ENCODE peak calls at places on chromosomes 13 and 19, in five cellular contexts. V, I, J, F and A are unnamed samples. For H3K36me3, the result is how much of the 10 kb centered on the place peaks cover.

GRCh38 chr19:17842663-17843313 is 5.0 kb downstream of the JAK3 start:
- DNase-seq in V (no peak), I (no peak), J (no peak), F (no peak), A (no peak)

GRCh38 chr19:10333758-10334339 is 520 bp upstream of the RAVER1 start:
- DNase-seq in V (no peak), I (no peak), J (peak), F (no peak), A (no peak)

GRCh38 chr19:51296331-51297093 is 14.9 kb upstream of the IGLON5 start:
- DNase-seq in V (peak), I (no peak), J (peak), F (no peak), A (no peak)

GRCh38 chr19:11416346-11417052 is 2.6 kb downstream of the RGL3 start:
- DNase-seq in V (no peak), I (no peak), J (no peak), F (no peak), A (no peak)

GRCh38 chr13:27132538-27132937 is 39.1 kb downstream of the USP12 start:
- DNase-seq in V (no peak), I (no peak), J (no peak), F (no peak), A (no peak)

GRCh38 chr13:59879281-59879680 is 284.4 kb downstream of the DIAPH3 start:
- DNase-seq in V (no peak), I (no peak), J (no peak), F (no peak), A (no peak)

GRCh38 chr13:91329736-91330135 is 17.8 kb upstream of the MIR17HG start:
- DNase-seq in V (no peak), I (no peak), J (no peak), F (no peak), A (no peak)

GRCh38 chr19:30318936-30319335 is 53.2 kb upstream of the ZNF536 start:
- DNase-seq in V (no peak), I (no peak), J (no peak), F (no peak), A (no peak)

GRCh38 chr13:52838433-52839107 is 9.9 kb downstream of the PCDH8 start:
- DNase-seq in V (no peak), I (no peak), J (peak), F (no peak), A (no peak)

GRCh38 chr19:14165986-14166385 is 29.6 kb upstream of the ASF1B start:
- DNase-seq in V (no peak), I (no peak), J (no peak), F (no peak), A (no peak)

GRCh38 chr13:79354285-79354684 is 51.8 kb downstream of the RBM26 start:
- DNase-seq in V (no peak), I (no peak), J (no peak), F (no peak), A (no peak)

GRCh38 chr13:79353698-79354097 is 52.4 kb downstream of the RBM26 start:
- DNase-seq in V (no peak), I (no peak), J (no peak), F (no peak), A (no peak)

GRCh38 chr13:79360064-79360463 is 46.0 kb downstream of the RBM26 start:
- DNase-seq in V (no peak), I (no peak), J (no peak), F (no peak), A (no peak)

GRCh38 chr13:79361299-79361698 is 44.8 kb downstream of the RBM26 start:
- DNase-seq in V (no peak), I (no peak), J (no peak), F (no peak), A (no peak)

DNA sequence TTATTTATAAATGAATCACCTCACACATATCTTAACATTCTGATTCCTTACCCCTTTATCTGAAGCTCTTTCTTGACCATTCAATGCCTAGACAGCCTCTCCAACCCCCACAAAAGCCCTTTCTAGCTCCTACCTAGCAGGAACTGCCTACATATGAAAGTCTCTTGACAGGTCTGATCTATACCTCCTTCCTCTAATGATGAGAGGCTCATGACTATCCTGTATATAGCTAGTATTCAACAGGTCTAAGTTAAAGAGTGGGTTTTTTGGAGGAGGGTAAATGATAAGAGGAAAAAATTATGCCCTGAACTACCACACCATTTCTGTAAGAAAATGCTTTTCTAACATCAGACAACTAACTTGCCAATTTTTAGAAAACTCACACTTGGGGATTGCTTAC is 47.0 kb downstream of the RBM26 start:
- DNase-seq in V (no peak), I (no peak), J (no peak), F (no peak), A (no peak)
- H3K36me3 ChIP-seq in V (half or more), I (under half), J (under half), F (half or more), A (under half)

DNA sequence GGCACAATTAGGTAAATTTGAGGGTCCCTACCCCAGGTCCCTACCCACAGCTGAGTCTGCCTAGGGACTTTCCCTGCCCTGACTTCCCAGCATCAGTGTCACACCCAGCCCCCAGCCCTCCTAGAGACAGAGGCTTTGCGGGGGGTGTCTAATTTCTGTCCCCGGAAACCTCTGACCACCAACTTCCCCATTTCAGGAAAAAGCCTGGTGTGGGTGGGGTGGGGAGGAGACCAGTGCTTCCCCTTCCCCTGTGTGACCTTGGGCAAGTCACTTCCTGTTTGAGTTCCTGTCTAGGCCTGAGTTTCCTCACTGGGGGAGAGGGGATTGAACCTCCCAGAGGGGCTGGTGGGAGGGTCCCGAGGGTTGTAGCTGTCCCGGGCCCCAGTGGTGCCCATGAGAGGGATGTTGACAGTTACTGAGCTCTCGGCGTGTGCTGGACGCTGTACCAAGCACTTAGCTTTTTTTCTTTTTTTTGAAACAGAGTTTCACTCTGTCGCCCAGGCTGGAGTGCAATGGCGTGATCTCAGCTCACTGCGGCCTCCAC is 7.9 kb downstream of the VASP start:
- DNase-seq in V (peak), I (peak), J (no peak), F (peak), A (peak)
- H3K4me3 ChIP-seq in V (no peak), I (no peak), J (no peak), F (peak), A (no peak)

GRCh38 chr13:49140910-49141611 is 79.1 kb upstream of the MLNR start:
- DNase-seq in V (no peak), I (no peak), J (no peak), F (no peak), A (no peak)
- H3K36me3 ChIP-seq in V (under half), I (under half), J (under half), F (half or more), A (under half)

DNA sequence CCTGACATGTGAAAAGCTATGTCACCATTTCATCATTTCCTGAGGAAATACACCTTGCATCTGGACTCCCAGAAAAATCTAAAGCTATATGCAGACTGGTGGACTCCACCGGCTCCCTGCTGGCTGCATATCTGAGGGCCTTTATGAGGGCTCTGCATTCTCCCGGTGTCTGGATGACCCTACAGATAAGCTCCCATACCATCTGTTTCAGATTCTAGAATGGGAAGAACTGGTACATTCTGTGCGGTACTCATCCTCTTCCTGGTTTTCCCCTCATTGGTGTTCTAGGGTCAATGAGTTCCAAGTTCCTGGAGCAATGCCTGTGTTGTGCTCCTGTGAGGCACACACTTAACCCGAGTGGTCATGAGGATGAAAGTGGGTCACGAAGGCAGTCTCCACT is 60.4 kb downstream of the COL4A1 start:
- DNase-seq in V (no peak), I (no peak), J (no peak), F (no peak), A (no peak)
- H3K4me3 ChIP-seq in V (no peak), I (no peak), J (no peak), F (no peak), A (no peak)

DNA sequence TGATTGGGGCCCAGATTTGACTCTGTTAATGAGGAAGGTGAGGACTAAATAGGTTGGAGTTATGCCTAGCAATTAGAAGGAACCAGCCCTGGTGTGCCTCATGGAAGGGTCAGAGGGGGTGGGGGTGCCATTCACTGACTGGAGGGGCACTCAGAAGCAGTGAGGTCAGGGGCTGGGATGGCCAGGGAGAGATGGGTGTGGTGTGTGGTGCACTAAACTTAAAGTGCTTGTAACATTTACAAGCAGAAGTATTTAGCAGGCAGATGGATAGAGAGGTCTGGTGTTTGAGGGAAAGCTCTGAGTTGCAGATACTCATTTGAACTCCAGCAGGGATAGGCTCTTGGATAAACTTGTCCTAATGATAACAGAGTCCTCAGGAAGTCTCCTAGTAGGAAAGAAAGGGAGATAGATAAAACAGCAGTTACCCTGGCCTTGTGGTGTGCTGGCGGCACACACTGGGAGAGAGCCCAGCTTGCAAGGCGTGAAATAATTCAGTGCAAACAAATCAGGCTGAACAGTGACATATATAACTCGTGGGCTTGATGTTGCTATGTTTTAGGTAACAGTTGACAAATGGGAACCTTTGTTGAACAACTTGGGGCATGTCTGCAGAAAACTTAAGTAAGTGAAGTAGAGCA is 20.0 kb upstream of the UPF3A start:
- DNase-seq in V (no peak), I (no peak), J (no peak), F (no peak), A (peak)
- H3K36me3 ChIP-seq in V (half or more), I (half or more), J (under half), F (half or more), A (half or more)

DNA sequence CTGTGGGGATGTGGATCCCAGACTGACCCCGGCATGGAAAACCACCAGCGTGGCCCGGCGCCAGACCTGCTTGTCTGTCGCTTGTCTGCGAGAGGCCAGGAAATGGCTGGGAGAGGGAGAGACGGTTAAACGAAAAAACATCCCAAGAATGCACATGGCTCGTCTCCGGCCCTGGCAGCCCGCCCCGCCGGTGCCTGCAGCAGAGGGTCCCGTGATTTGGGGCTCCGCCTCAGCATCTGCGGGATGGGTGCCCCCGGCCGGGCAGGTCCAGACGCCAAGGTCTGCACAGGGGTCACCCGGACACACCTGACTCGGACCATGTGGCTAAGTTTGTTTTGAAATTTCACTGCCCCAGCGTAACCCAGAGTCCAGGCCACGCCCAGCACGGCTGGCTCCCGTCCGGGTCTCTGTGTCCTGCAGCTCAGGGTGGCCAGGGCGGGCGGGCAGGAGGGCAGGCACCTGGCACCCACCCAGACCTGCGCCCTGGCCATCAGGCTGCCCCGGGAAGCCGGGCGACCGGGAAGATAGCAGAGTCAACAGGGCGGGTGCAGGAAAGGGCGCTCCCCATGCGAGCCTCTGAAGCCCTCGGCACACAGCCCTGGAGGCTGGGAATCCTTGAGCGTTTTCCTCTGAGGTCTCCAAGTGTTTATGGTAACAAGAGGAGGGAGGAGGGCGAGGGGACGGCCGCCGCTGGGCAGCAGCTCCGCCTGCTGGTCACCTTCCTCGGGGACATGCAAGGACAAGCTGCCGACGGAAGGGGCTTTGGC is 103.2 kb downstream of the GADD45B start:
- DNase-seq in V (peak), I (peak), J (peak), F (peak), A (peak)
- H3K4me3 ChIP-seq in V (no peak), I (peak), J (peak), F (peak), A (peak)

GRCh38 chr19:5973376-5973775 is 4.6 kb downstream of the RANBP3 start:
- DNase-seq in V (no peak), I (no peak), J (no peak), F (no peak), A (no peak)

GRCh38 chr19:5974721-5975387 is 3.1 kb downstream of the RANBP3 start:
- DNase-seq in V (no peak), I (no peak), J (no peak), F (no peak), A (no peak)

GRCh38 chr19:5971714-5972354 is 6.1 kb downstream of the RANBP3 start:
- DNase-seq in V (no peak), I (no peak), J (no peak), F (no peak), A (no peak)

GRCh38 chr19:5973867-5974635 is 3.9 kb downstream of the RANBP3 start:
- DNase-seq in V (no peak), I (no peak), J (no peak), F (no peak), A (no peak)

DNA sequence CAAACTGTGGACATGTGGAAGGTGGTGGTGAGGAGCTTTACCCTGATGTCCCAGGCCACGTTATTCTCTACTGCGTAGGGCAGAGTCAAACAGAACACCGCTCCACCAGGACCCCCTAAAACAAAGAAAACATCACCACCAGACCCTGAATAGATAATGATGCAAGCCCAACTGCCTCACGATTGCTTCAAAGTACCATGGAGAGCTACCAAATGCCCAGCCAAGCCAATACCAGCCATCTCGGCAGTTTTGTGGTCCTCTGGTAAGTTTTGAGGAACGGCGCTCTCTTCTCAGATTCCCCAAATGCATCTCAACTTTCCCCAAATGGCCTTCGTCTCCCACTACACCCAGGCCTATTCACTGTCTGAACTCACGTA is 5.6 kb downstream of the RANBP3 start:
- DNase-seq in V (no peak), I (no peak), J (no peak), F (no peak), A (no peak)
- H3K36me3 ChIP-seq in V (half or more), I (under half), J (under half), F (under half), A (under half)